ENCODE peak calls at places on chromosomes 13 and 19, in five cellular contexts. X, J, G, D and O are unnamed samples.

GRCh38 chr13:51153527-51153926 is 42.5 kb upstream of the C13orf42 start:
- DNase-seq in X (no peak), J (no peak), G (no peak), D (no peak), O (no peak)

GRCh38 chr19:39677931-39678889 is 22.5 kb downstream of the LGALS16 start:
- DNase-seq in X (peak; percentile 62), J (no peak), G (no peak), D (peak; percentile 67), O (peak; percentile 68)

GRCh38 chr13:87903568-87903967 is 232.4 kb downstream of the SLITRK5 start:
- DNase-seq in X (no peak), J (no peak), G (no peak), D (no peak), O (no peak)

GRCh38 chr19:6801397-6802086 is 29.0 kb downstream of the VAV1 start:
- DNase-seq in X (peak; percentile 65), J (peak; percentile 93), G (peak; percentile 28), D (peak; percentile 84), O (peak; percentile 93)

GRCh38 chr13:96533408-96533807 is 443.5 kb downstream of the HS6ST3 start:
- DNase-seq in X (no peak), J (no peak), G (no peak), D (no peak), O (no peak)

GRCh38 chr13:93775507-93776108 is 549.0 kb downstream of the GPC6 start:
- DNase-seq in X (no peak), J (no peak), G (no peak), D (no peak), O (no peak)

GRCh38 chr19:16446108-16447014 is 25.4 kb downstream of the EPS15L1 start:
- DNase-seq in X (no peak), J (no peak), G (no peak), D (no peak), O (no peak)

GRCh38 chr19:45769821-45770191 is 754 bp upstream of the SIX5 start:
- DNase-seq in X (peak; percentile 49), J (no peak), G (peak; percentile 63), D (peak; percentile 33), O (no peak)

GRCh38 chr19:49847731-49848696 is 2.9 kb upstream of the PTOV1 start:
- DNase-seq in X (no peak), J (peak; percentile 88), G (no peak), D (peak; percentile 50), O (no peak)

GRCh38 chr13:26837997-26838396 is 77.4 kb upstream of the GPR12 start:
- DNase-seq in X (no peak), J (no peak), G (no peak), D (no peak), O (no peak)

GRCh38 chr19:42110658-42111057 is 21.6 kb downstream of the POU2F2 start:
- DNase-seq in X (no peak), J (no peak), G (no peak), D (no peak), O (no peak)

GRCh38 chr13:98222081-98222554 is 45.0 kb upstream of the RNF113B start:
- DNase-seq in X (peak; percentile 82), J (no peak), G (no peak), D (no peak), O (no peak)

DNA sequence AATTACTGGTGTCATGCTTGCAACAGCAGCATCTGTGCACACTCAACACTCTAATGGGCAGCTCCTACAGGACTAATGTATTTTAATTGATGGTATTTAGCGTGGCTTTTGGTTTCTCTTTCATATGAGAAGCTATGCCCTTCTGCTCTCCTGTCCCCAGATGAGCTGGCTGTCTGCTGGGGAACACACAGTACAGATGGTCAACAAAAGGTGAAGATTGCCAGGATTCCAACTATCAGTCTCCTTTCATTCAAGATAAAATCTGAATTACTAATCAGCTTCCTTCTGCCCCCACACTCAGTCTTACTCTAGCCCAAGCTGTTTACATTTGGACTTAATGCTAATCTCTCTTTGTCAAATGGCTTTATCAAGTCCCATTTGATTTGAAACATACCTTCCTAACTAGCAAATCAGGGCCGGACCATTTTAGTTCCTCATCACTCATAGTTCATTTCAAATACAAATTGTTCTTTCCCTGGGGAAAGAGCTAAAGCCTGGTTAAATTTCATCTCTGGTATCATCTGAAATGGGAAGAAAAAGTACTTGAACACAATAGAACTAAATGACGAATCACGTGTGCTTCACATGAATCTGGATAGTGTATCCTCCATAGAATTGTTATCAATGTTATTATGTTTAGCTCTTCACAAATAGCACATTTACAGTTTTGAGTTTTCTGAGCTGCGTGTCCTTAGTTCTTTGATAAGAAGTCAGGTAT is 988.0 kb downstream of the PCDH17 start:
- DNase-seq in X (no peak), J (no peak), G (no peak), D (no peak), O (no peak)
- TF ChIP-seq POLR2A in X (no peak), J (no peak), G (no peak), D (no peak), O (no peak)

GRCh38 chr13:86135856-86136255 is 336.6 kb upstream of the SLITRK6 start:
- DNase-seq in X (no peak), J (no peak), G (no peak), D (no peak), O (no peak)
- TF ChIP-seq POLR2A in X (no peak), J (no peak), G (no peak), D (no peak), O (no peak)

DNA sequence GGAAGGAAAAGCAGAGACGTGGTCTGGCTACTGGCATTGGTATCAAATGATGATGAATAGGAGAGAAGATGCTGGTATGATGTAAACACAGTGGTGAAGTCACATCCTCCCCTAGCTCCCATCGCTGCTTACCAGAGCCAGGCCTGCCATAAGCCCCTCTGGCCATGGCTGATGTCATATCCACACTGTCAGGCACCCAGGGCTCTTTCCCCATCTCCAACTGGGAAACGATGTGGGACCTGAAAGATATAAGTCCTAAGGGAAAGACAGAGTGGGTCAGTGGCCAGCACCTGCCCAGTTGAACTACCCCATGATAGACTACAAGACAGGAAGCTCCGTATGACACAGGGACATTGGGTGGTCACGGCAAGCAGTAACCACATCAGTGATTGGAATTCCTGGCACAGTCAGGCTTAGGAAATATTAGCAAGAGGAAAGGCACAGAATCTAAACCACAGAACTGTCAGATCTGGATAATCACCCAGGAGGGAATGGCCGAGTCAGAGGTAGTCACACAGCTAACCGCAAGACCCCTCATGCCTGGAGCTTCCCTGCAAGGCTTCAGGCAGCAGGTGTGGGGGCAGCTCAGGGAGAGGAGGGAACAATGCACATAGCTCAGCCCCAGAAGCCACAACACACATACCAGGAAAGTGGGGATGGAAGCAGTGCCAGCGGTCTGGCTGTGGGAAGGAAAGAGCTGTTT is 3.8 kb downstream of the ZNF792 start:
- DNase-seq in X (no peak), J (no peak), G (no peak), D (no peak), O (no peak)
- TF ChIP-seq POLR2A in X (no peak), J (no peak), G (no peak), D (no peak), O (no peak)

GRCh38 chr13:76516013-76516412 is 370.2 kb downstream of the KCTD12 start:
- DNase-seq in X (no peak), J (no peak), G (no peak), D (no peak), O (no peak)
- TF ChIP-seq POLR2A in X (no peak), J (no peak), G (no peak), D (no peak), O (no peak)

DNA sequence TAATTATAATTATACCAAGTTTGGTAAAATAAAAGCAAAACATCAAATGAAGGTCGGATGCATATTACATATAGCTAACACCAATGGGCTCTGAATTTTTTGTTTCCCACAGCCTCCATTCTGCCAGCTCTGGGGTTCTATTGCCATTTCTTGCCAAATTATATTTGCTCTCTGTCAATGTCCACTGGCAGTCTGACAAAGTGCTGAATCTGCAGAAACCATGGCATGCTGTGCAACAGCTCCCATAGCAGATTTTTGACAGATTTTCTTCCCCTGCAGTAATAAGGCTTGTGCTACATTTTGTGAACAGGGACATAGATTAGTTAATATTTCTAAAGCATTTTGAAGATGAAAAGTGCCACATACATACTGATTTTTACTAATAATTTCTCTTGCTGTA is 1102.1 kb downstream of the DIAPH3 start:
- DNase-seq in X (no peak), J (no peak), G (no peak), D (no peak), O (no peak)
- TF ChIP-seq POLR2A in X (no peak), J (no peak), G (no peak), D (no peak), O (no peak)

GRCh38 chr19:343451-343931 is 1.1 kb downstream of the MIER2 start:
- DNase-seq in X (no peak), J (no peak), G (no peak), D (no peak), O (no peak)

GRCh38 chr19:345320-345879 is 804 bp upstream of the MIER2 start:
- DNase-seq in X (no peak), J (no peak), G (no peak), D (peak; percentile 8), O (no peak)

GRCh38 chr19:343941-344624 is 513 bp downstream of the MIER2 start:
- DNase-seq in X (no peak), J (no peak), G (no peak), D (no peak), O (no peak)

GRCh38 chr19:342801-343421 is 1.7 kb downstream of the MIER2 start:
- DNase-seq in X (peak; percentile 51), J (peak; percentile 78), G (peak; percentile 65), D (peak; percentile 75), O (no peak)

DNA sequence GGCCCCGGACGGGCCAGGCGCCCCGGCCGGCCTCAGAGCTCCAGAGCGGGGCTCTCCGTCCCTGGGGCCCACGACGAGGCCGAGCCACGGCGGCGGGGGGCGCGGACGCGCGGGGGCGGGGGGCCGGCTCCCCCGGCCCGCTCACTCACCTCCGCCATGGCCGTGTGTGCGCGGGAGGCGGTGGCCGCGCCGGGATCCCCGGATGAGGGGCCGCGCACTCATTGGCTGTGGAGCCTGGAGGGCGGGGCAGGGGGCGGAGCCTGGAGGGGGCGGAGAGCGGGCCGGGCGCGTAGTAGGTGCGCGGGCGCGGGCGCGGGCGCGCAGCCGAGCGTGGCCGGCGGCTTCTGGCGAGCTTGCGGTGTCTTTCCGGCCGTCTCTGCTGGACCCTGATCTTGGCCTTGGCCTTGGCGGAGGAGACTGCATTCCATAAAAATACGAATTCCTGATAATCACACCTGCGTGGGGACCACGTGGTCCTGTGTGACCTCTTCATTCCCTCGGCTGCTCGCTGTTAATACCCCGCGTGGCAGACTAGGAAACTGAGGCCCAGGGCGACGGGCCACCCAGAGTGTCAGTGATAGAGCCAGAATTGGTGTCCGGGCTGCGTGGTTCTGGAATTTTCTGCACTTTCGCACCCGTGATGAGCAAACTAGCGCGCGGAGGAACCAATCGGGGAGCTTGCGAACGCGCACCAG is at the start of gene MIER2:
- DNase-seq in X (peak; percentile 85), J (peak; percentile 71), G (peak; percentile 61), D (peak; percentile 77), O (peak; percentile 97)
- TF ChIP-seq POLR2A in X (no peak), J (no peak), G (no peak), D (peak; percentile 36), O (no peak)